ENCODE peak calls at places on chromosomes 5 and 9, in five cellular contexts. One of them, this sample, is unnamed.

GRCh38 chr5:108193021-108193795 is 188.7 kb downstream of the FBXL17 start:
- DNase-seq in cardiac muscle cell: no peak
- DNase-seq in uterus: no peak
- DNase-seq in HCT116: no peak
- DNase-seq in activated CD4-positive, alpha-beta T cell treated with anti-CD3 and anti-CD28 coated beads, Interleukin-2, amount 50 U/mL, for 24 hours: no peak
- DNase-seq in this sample: no peak

GRCh38 chr5:143634689-143635088 is 177.3 kb upstream of the HMHB1 start:
- DNase-seq in uterus: no peak
- DNase-seq in HCT116: no peak
- DNase-seq in activated CD4-positive, alpha-beta T cell treated with anti-CD3 and anti-CD28 coated beads, Interleukin-2, amount 50 U/mL, for 24 hours: no peak
- DNase-seq in cardiac muscle cell: no peak
- DNase-seq in this sample: no peak

GRCh38 chr9:35756743-35757526 is 2.9 kb upstream of the MSMP start:
- DNase-seq in activated CD4-positive, alpha-beta T cell treated with anti-CD3 and anti-CD28 coated beads, Interleukin-2, amount 50 U/mL, for 24 hours: peak
- DNase-seq in cardiac muscle cell: peak
- DNase-seq in HCT116: peak
- DNase-seq in uterus: peak
- DNase-seq in this sample: peak

GRCh38 chr5:174328626-174329299 is 283.3 kb downstream of the NSG2 start:
- DNase-seq in cardiac muscle cell: no peak
- DNase-seq in uterus: no peak
- DNase-seq in activated CD4-positive, alpha-beta T cell treated with anti-CD3 and anti-CD28 coated beads, Interleukin-2, amount 50 U/mL, for 24 hours: no peak
- DNase-seq in HCT116: no peak
- DNase-seq in this sample: peak

GRCh38 chr5:96432245-96433065 is 593 bp downstream of the PCSK1 start:
- DNase-seq in cardiac muscle cell: no peak
- DNase-seq in uterus: no peak
- DNase-seq in HCT116: no peak
- DNase-seq in activated CD4-positive, alpha-beta T cell treated with anti-CD3 and anti-CD28 coated beads, Interleukin-2, amount 50 U/mL, for 24 hours: no peak
- DNase-seq in this sample: no peak

GRCh38 chr5:57402761-57403160 is 79.8 kb downstream of the ACTBL2 start:
- DNase-seq in activated CD4-positive, alpha-beta T cell treated with anti-CD3 and anti-CD28 coated beads, Interleukin-2, amount 50 U/mL, for 24 hours: no peak
- DNase-seq in uterus: no peak
- DNase-seq in cardiac muscle cell: no peak
- DNase-seq in HCT116: no peak
- DNase-seq in this sample: no peak

GRCh38 chr5:151150484-151151262 is 6.9 kb downstream of the ANXA6 start:
- DNase-seq in activated CD4-positive, alpha-beta T cell treated with anti-CD3 and anti-CD28 coated beads, Interleukin-2, amount 50 U/mL, for 24 hours: no peak
- DNase-seq in uterus: peak
- DNase-seq in HCT116: no peak
- DNase-seq in cardiac muscle cell: peak
- DNase-seq in this sample: peak

GRCh38 chr5:110288766-110289165 is 437.7 kb downstream of the TMEM232 start:
- DNase-seq in uterus: no peak
- DNase-seq in HCT116: no peak
- DNase-seq in cardiac muscle cell: no peak
- DNase-seq in activated CD4-positive, alpha-beta T cell treated with anti-CD3 and anti-CD28 coated beads, Interleukin-2, amount 50 U/mL, for 24 hours: no peak
- DNase-seq in this sample: no peak